ENCODE peak calls at places on chromosomes 2 and 18, in eight cellular contexts. A is mesothelial cell of epicardium; G is omental fat pad; V is mucosa of descending colon; B is bronchial epithelial cell; O is CD8-positive, alpha-beta T cell; L is choroid plexus epithelial cell; T is ovary. E is an unnamed sample.

GRCh38 chr2:43387092-43388062 is 161.0 kb upstream of the ZFP36L2 start:
- DNase-seq in A (no peak), G (no peak), V (peak), B (peak), O (no peak), L (peak), T (no peak), E (no peak)

GRCh38 chr18:29849145-29849544 is 1193.4 kb downstream of the DSC3 start:
- DNase-seq in A (no peak), G (no peak), V (no peak), B (peak), O (no peak), L (no peak), T (no peak), E (no peak)

GRCh38 chr2:239574434-239575156 is 173.8 kb upstream of the HDAC4 start:
- DNase-seq in A (no peak), G (peak), V (no peak), B (no peak), O (no peak), L (no peak), T (peak), E (no peak)

GRCh38 chr2:39615675-39616074 is 50.0 kb upstream of the TMEM178A start:
- DNase-seq in A (no peak), G (no peak), V (no peak), B (no peak), O (no peak), L (no peak), T (no peak), E (no peak)

GRCh38 chr2:98445708-98446577 is 1.3 kb downstream of the INPP4A start:
- DNase-seq in A (no peak), G (no peak), V (no peak), B (peak), O (no peak), L (no peak), T (no peak), E (no peak)

GRCh38 chr2:240981273-240981672 is 17.1 kb upstream of the SNED1 start:
- DNase-seq in A (no peak), G (no peak), V (no peak), B (no peak), O (no peak), L (peak), T (no peak), E (no peak)

GRCh38 chr2:54287532-54287931 is 31.5 kb upstream of the TSPYL6 start:
- DNase-seq in A (no peak), G (no peak), V (no peak), B (no peak), O (no peak), L (no peak), T (no peak), E (no peak)

GRCh38 chr2:217520361-217521010 is 482.3 kb downstream of the TNS1 start:
- DNase-seq in A (no peak), G (no peak), V (no peak), B (no peak), O (no peak), L (peak), T (no peak), E (no peak)

GRCh38 chr2:23478087-23478932 is 93.3 kb downstream of the KLHL29 start:
- DNase-seq in A (no peak), G (no peak), V (no peak), B (no peak), O (no peak), L (no peak), T (no peak), E (no peak)

DNA sequence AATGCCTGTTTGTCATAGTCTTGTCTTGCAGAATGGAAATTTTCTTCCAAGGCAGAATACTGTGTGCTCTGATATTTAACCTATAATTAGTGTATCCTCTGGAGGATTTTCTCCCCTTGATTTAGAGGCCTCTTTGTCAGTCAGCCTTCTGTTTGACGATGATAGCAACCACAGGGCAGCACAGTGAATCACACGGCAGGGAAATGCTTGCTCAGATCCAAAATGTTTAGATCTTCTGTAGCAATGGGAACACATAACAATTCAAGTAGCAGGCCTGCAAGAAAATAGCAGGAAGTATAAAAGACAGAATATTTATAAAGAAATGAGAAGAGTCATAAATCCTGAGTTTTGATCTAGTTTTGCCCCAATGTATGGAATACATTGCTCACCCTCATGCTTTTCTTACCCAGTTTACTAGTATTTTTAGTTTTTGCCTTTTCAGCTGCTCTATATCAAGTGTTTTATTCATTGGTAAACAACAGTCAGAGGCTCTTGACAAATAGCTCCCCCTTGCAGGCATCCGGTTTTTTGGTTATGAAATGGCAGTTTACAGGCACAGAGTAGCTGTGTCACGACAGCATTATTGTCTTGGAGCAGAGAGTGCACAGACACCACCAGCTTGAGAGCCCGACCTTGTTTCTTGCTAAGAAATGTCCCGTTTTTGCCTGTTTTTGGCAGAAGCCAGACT is 185.1 kb downstream of the MYO3B start:
- DNase-seq in A (no peak), G (no peak), V (no peak), B (no peak), O (no peak), L (no peak), T (no peak), E (no peak)
- TF ChIP-seq CTCF in A (no peak), G (no peak), V (no peak), B (no peak), O (no peak), L (no peak), T (no peak), E (no peak)

GRCh38 chr2:73292316-73292905 is 937 bp downstream of the EGR4 start:
- DNase-seq in A (no peak), G (no peak), V (no peak), B (no peak), O (no peak), L (no peak), T (no peak), E (no peak)

GRCh38 chr2:73290049-73290839 is 3.1 kb downstream of the EGR4 start:
- DNase-seq in A (no peak), G (no peak), V (peak), B (peak), O (no peak), L (peak), T (no peak), E (no peak)

GRCh38 chr2:73291093-73291460 is 2.3 kb downstream of the EGR4 start:
- DNase-seq in A (peak), G (no peak), V (peak), B (peak), O (no peak), L (peak), T (peak), E (peak)

GRCh38 chr2:73291461-73292315 is 1.7 kb downstream of the EGR4 start:
- DNase-seq in A (peak), G (no peak), V (no peak), B (no peak), O (no peak), L (no peak), T (no peak), E (no peak)

GRCh38 chr2:73289304-73289703 is 4.0 kb downstream of the EGR4 start:
- DNase-seq in A (no peak), G (no peak), V (no peak), B (no peak), O (no peak), L (no peak), T (no peak), E (no peak)
- TF ChIP-seq CTCF in A (no peak), G (no peak), V (no peak), B (no peak), O (no peak), L (peak), T (no peak), E (no peak)

GRCh38 chr2:207142461-207142860 is 23.3 kb downstream of the KLF7 start:
- DNase-seq in A (no peak), G (no peak), V (no peak), B (no peak), O (no peak), L (no peak), T (no peak), E (no peak)
- TF ChIP-seq CTCF in A (no peak), G (no peak), V (no peak), B (no peak), O (no peak), L (peak), T (no peak), E (peak)

GRCh38 chr2:201116959-201117734 is 1.2 kb downstream of the CFLAR start:
- DNase-seq in A (no peak), G (no peak), V (peak), B (peak), O (no peak), L (peak), T (no peak), E (no peak)

GRCh38 chr2:201118957-201119848 is 3.2 kb downstream of the CFLAR start:
- DNase-seq in A (no peak), G (no peak), V (no peak), B (no peak), O (no peak), L (peak), T (no peak), E (no peak)

GRCh38 chr2:201120500-201120899 is 4.5 kb downstream of the CFLAR start:
- DNase-seq in A (no peak), G (no peak), V (no peak), B (no peak), O (no peak), L (no peak), T (no peak), E (no peak)

GRCh38 chr2:201116115-201116958 is at the start of gene CFLAR:
- DNase-seq in A (peak), G (no peak), V (peak), B (peak), O (peak), L (peak), T (peak), E (peak)

GRCh38 chr2:201118121-201118956 is 2.4 kb downstream of the CFLAR start:
- DNase-seq in A (peak), G (peak), V (peak), B (peak), O (peak), L (peak), T (peak), E (peak)
- TF ChIP-seq CTCF in A (no peak), G (no peak), V (no peak), B (peak), O (peak), L (peak), T (peak), E (peak)

GRCh38 chr2:10188211-10188610 is 65.7 kb downstream of the RRM2 start:
- DNase-seq in A (no peak), G (no peak), V (peak), B (peak), O (no peak), L (peak), T (no peak), E (no peak)
- TF ChIP-seq CTCF in A (peak), G (no peak), V (no peak), B (peak), O (no peak), L (peak), T (no peak), E (peak)

GRCh38 chr18:12886498-12887126 is 2.6 kb upstream of the PTPN2 start:
- DNase-seq in A (no peak), G (no peak), V (no peak), B (peak), O (no peak), L (no peak), T (no peak), E (no peak)

GRCh38 chr18:12895016-12895415 is 11.0 kb upstream of the PTPN2 start:
- DNase-seq in A (no peak), G (no peak), V (no peak), B (no peak), O (no peak), L (no peak), T (no peak), E (no peak)

GRCh38 chr18:12891561-12891960 is 7.5 kb upstream of the PTPN2 start:
- DNase-seq in A (no peak), G (no peak), V (no peak), B (peak), O (no peak), L (no peak), T (no peak), E (no peak)

GRCh38 chr18:12890964-12891363 is 6.9 kb upstream of the PTPN2 start:
- DNase-seq in A (no peak), G (no peak), V (no peak), B (no peak), O (no peak), L (no peak), T (no peak), E (no peak)

GRCh38 chr18:12890500-12890899 is 6.5 kb upstream of the PTPN2 start:
- DNase-seq in A (no peak), G (no peak), V (no peak), B (no peak), O (no peak), L (no peak), T (no peak), E (no peak)
- TF ChIP-seq CTCF in A (no peak), G (no peak), V (no peak), B (no peak), O (no peak), L (peak), T (no peak), E (no peak)

GRCh38 chr2:157867703-157868102 is 8.4 kb downstream of the ACVR1 start:
- DNase-seq in A (no peak), G (no peak), V (no peak), B (no peak), O (no peak), L (no peak), T (no peak), E (no peak)

GRCh38 chr2:157866202-157866601 is 9.9 kb downstream of the ACVR1 start:
- DNase-seq in A (no peak), G (no peak), V (no peak), B (no peak), O (no peak), L (peak), T (no peak), E (no peak)

GRCh38 chr2:157866666-157867642 is 9.2 kb downstream of the ACVR1 start:
- DNase-seq in A (no peak), G (no peak), V (no peak), B (peak), O (no peak), L (no peak), T (no peak), E (no peak)

GRCh38 chr2:157868993-157869392 is 7.1 kb downstream of the ACVR1 start:
- DNase-seq in A (no peak), G (no peak), V (no peak), B (peak), O (no peak), L (no peak), T (no peak), E (no peak)

DNA sequence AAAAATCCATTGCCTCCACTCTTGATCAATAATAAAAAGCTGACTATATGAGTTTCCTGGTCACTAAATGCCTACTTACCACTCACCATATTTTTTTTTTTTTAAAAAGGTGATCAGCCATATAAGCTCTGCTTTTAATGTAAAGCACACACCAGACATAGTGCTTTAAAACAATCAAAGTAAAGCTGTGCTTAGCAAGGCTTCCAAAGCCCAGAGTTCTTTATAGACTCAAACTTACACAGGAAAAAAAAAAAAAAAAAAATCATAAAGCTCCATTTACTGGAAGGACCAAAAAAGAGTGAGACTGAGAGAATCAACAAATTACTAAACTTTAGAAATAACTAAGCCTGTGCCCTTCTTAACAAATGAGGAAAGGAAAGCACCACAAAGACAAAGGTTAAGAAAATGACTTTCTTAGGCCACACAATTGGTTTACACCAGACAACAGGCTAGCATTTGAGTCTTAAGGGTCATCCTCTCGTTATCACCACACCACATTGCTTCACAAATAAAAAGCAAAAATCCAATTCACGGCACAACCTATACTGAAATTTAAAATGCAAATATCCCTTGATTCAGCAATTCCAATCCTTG is 11.2 kb downstream of the ACVR1 start:
- DNase-seq in A (no peak), G (no peak), V (no peak), B (no peak), O (no peak), L (no peak), T (no peak), E (no peak)
- TF ChIP-seq CTCF in A (no peak), G (no peak), V (no peak), B (no peak), O (no peak), L (no peak), T (no peak), E (no peak)

GRCh38 chr2:85307527-85307897 is 20.3 kb downstream of the TGOLN2 start:
- DNase-seq in A (no peak), G (no peak), V (peak), B (no peak), O (no peak), L (no peak), T (no peak), E (no peak)
- TF ChIP-seq CTCF in A (no peak), G (no peak), V (no peak), B (no peak), O (no peak), L (no peak), T (no peak), E (no peak)

GRCh38 chr2:56177420-56178220 is 6.2 kb upstream of the CCDC85A start:
- DNase-seq in A (no peak), G (no peak), V (no peak), B (no peak), O (no peak), L (no peak), T (no peak), E (no peak)
- TF ChIP-seq CTCF in A (no peak), G (no peak), V (no peak), B (no peak), O (no peak), L (no peak), T (no peak), E (no peak)